ENCODE peak calls at places on chromosome 20, in four cellular contexts. One of them, this sample, is unnamed.

GRCh38 chr20:14142171-14142570 is 146.9 kb downstream of the MACROD2 start:
- DNase-seq in neuronal stem cell: peak; percentile 72
- DNase-seq in left lung: no peak
- DNase-seq in HepG2: peak; percentile 47
- DNase-seq in this sample: no peak

GRCh38 chr20:15902493-15902892 is 670.8 kb downstream of the KIF16B start:
- DNase-seq in left lung: peak; percentile 29
- DNase-seq in HepG2: no peak
- DNase-seq in neuronal stem cell: no peak
- DNase-seq in this sample: no peak

GRCh38 chr20:49545572-49545971 is 22.4 kb downstream of the PTGIS start:
- DNase-seq in left lung: no peak
- DNase-seq in neuronal stem cell: no peak
- DNase-seq in HepG2: no peak
- DNase-seq in this sample: no peak

GRCh38 chr20:48189177-48189576 is 403.9 kb upstream of the SULF2 start:
- DNase-seq in neuronal stem cell: no peak
- DNase-seq in left lung: no peak
- DNase-seq in HepG2: peak; percentile 63
- DNase-seq in this sample: no peak

GRCh38 chr20:47751449-47751848 is 33.8 kb downstream of the SULF2 start:
- DNase-seq in neuronal stem cell: no peak
- DNase-seq in left lung: no peak
- DNase-seq in HepG2: no peak
- DNase-seq in this sample: no peak

GRCh38 chr20:2124632-2125131 is 23.1 kb downstream of the STK35 start:
- DNase-seq in left lung: no peak
- DNase-seq in neuronal stem cell: no peak
- DNase-seq in HepG2: no peak
- DNase-seq in this sample: no peak

GRCh38 chr20:12965212-12965879 is 43.4 kb upstream of the SPTLC3 start:
- DNase-seq in neuronal stem cell: no peak
- DNase-seq in HepG2: no peak
- DNase-seq in left lung: no peak
- DNase-seq in this sample: no peak

GRCh38 chr20:59150821-59151251 is 12.8 kb upstream of the ZNF831 start:
- DNase-seq in neuronal stem cell: no peak
- DNase-seq in HepG2: no peak
- DNase-seq in left lung: no peak
- DNase-seq in this sample: no peak

GRCh38 chr20:62617711-62618483 is 24.4 kb upstream of the SLCO4A1 start:
- DNase-seq in left lung: peak; percentile 94
- DNase-seq in HepG2: peak; percentile 35
- DNase-seq in neuronal stem cell: no peak
- DNase-seq in this sample: peak; percentile 24

GRCh38 chr20:47929368-47930115 is 144.3 kb upstream of the SULF2 start:
- DNase-seq in left lung: no peak
- DNase-seq in neuronal stem cell: no peak
- DNase-seq in HepG2: no peak
- DNase-seq in this sample: no peak

GRCh38 chr20:25676164-25676809 is 20.4 kb downstream of the ZNF337 start:
- DNase-seq in left lung: no peak
- DNase-seq in neuronal stem cell: no peak
- DNase-seq in HepG2: peak; percentile 52
- DNase-seq in this sample: no peak

GRCh38 chr20:12969071-12969669 is 39.6 kb upstream of the SPTLC3 start:
- DNase-seq in neuronal stem cell: no peak
- DNase-seq in HepG2: peak; percentile 47
- DNase-seq in left lung: no peak
- DNase-seq in this sample: no peak

GRCh38 chr20:15653396-15654207 is 919.6 kb downstream of the KIF16B start:
- DNase-seq in neuronal stem cell: no peak
- DNase-seq in left lung: no peak
- DNase-seq in HepG2: no peak
- DNase-seq in this sample: no peak

GRCh38 chr20:9940329-9940728 is 94.5 kb upstream of the ANKEF1 start:
- DNase-seq in neuronal stem cell: no peak
- DNase-seq in left lung: no peak
- DNase-seq in HepG2: no peak
- DNase-seq in this sample: no peak

GRCh38 chr20:8066662-8067061 is 47.1 kb upstream of the TMX4 start:
- DNase-seq in neuronal stem cell: no peak
- DNase-seq in left lung: no peak
- DNase-seq in HepG2: no peak
- DNase-seq in this sample: no peak

GRCh38 chr20:44946266-44946852 is 13.8 kb downstream of the TOMM34 start:
- DNase-seq in left lung: no peak
- DNase-seq in neuronal stem cell: no peak
- DNase-seq in HepG2: no peak
- DNase-seq in this sample: no peak

GRCh38 chr20:44856442-44856841 is 29.1 kb upstream of the YWHAB start:
- DNase-seq in left lung: no peak
- DNase-seq in neuronal stem cell: no peak
- DNase-seq in HepG2: peak; percentile 73
- DNase-seq in this sample: no peak

GRCh38 chr20:47669927-47670890 is 115.1 kb downstream of the SULF2 start:
- DNase-seq in neuronal stem cell: no peak
- DNase-seq in HepG2: no peak
- DNase-seq in left lung: no peak
- DNase-seq in this sample: no peak

GRCh38 chr20:39897781-39898466 is 791.1 kb downstream of the MAFB start:
- DNase-seq in HepG2: no peak
- DNase-seq in neuronal stem cell: no peak
- DNase-seq in left lung: no peak
- DNase-seq in this sample: no peak

GRCh38 chr20:25355191-25355590 is 35.4 kb downstream of the ABHD12 start:
- DNase-seq in left lung: no peak
- DNase-seq in neuronal stem cell: no peak
- DNase-seq in HepG2: no peak
- DNase-seq in this sample: no peak

GRCh38 chr20:23009636-23010035 is 25.5 kb upstream of the SSTR4 start:
- DNase-seq in neuronal stem cell: no peak
- DNase-seq in HepG2: no peak
- DNase-seq in left lung: no peak
- DNase-seq in this sample: no peak

GRCh38 chr20:16518068-16518783 is 55.0 kb downstream of the KIF16B start:
- DNase-seq in left lung: no peak
- DNase-seq in HepG2: peak; percentile 60
- DNase-seq in neuronal stem cell: peak; percentile 9
- DNase-seq in this sample: no peak

GRCh38 chr20:44167736-44168135 is 19.3 kb downstream of the JPH2 start:
- DNase-seq in neuronal stem cell: no peak
- DNase-seq in left lung: no peak
- DNase-seq in HepG2: no peak
- DNase-seq in this sample: no peak

DNA sequence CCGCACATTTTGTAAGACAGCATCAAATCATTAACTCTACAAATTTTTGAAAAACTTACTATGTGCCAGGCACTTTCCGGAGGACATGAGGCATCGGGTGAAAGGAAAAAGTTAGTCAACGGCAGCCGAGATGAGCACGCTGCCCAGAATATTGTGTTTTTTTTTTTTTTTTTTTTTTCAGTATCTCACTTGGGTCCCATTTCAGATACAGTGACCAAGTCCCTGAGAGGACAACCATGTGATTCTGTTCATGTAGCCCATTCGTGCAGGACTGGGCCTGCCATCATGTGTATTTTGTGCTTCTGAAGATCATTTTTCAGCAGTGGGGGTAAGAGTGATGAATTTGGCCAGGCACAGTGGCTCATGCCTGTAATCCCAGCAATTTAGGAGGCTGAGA is 1.3 kb downstream of the SLA2 start:
- DNase-seq in HepG2: no peak
- DNase-seq in left lung: no peak
- DNase-seq in neuronal stem cell: no peak
- DNase-seq in this sample: no peak
- H3K4me3 ChIP-seq in HepG2: no peak overlapping the region
- H3K4me3 ChIP-seq in left lung: peak overlapping the region; percentile 5
- H3K4me3 ChIP-seq in neuronal stem cell: no peak overlapping the region
- H3K4me3 ChIP-seq in this sample: peak overlapping the region; percentile 53

GRCh38 chr20:53838311-53838873 is 232.0 kb downstream of the BCAS1 start:
- DNase-seq in neuronal stem cell: no peak
- DNase-seq in HepG2: no peak
- DNase-seq in left lung: no peak
- DNase-seq in this sample: no peak
- H3K36me3 ChIP-seq in neuronal stem cell: no peaks in the 10 kb centered on the region
- H3K36me3 ChIP-seq in HepG2: no peaks in the 10 kb centered on the region
- H3K36me3 ChIP-seq in left lung: no peaks in the 10 kb centered on the region
- H3K36me3 ChIP-seq in this sample: no peaks in the 10 kb centered on the region

DNA sequence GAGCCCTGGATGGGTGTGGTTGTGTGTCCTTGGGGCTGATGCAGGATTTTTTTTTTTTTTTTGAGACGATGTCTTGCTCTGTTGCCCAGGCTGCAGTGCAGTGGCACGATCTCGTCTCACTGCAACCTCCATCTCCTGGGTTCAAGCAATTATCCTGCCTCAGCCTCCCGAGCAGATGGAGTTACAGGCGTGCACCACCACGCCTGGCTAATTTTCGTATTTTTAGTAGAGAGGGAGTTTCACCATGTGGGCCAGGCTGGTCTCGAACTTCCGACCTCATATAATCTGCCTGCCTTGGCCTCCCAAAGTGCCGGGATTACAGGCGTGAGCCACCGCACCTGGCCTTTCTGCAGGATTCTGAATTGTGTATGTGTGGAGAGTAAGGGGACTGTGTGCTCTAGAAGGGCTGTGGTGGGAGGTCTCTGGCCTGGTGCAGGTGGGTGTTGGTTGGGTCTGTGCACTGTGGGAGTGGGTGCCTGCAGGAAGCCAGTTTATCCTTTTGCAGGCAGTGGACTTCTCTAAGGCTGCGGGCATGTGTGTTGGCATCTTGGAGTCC is 11.0 kb upstream of the ID1 start:
- DNase-seq in HepG2: no peak
- DNase-seq in neuronal stem cell: no peak
- DNase-seq in left lung: no peak
- DNase-seq in this sample: no peak
- H3K4me3 ChIP-seq in HepG2: peak overlapping the region; percentile 74
- H3K4me3 ChIP-seq in neuronal stem cell: no peak overlapping the region
- H3K4me3 ChIP-seq in left lung: no peak overlapping the region
- H3K4me3 ChIP-seq in this sample: no peak overlapping the region

GRCh38 chr20:57399587-57400261 is 8.5 kb downstream of the RBM38 start:
- DNase-seq in left lung: peak; percentile 65
- DNase-seq in neuronal stem cell: no peak
- DNase-seq in HepG2: no peak
- DNase-seq in this sample: peak; percentile 46
- H3K36me3 ChIP-seq in left lung: no peaks in the 10 kb centered on the region
- H3K36me3 ChIP-seq in neuronal stem cell: peaks cover 26% of the 10 kb centered on the region
- H3K36me3 ChIP-seq in HepG2: peaks cover 34% of the 10 kb centered on the region
- H3K36me3 ChIP-seq in this sample: peaks cover 76% of the 10 kb centered on the region

DNA sequence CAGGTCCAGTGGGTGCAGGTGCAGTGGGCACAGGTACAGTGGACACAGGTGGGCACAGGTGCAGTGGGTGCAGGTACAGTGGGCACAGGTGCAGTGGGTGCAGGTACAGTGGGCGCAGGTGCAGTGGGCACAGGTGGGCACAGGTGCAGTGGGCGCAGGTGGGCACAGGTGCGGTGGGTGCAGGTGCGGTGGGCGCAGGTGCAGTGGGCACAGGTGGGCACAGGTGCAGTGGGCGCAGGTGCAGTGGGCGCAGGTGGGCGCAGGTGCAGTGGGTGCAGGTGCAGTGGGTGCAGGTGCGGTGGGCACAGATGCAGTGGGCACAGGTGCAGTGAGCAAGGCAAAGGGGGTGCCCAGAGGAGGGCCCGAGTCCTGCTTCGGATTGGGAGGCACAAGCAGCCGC is 15.2 kb downstream of the ZBTB46 start:
- DNase-seq in HepG2: no peak
- DNase-seq in neuronal stem cell: no peak
- DNase-seq in left lung: no peak
- DNase-seq in this sample: no peak
- H3K4me3 ChIP-seq in HepG2: no peak overlapping the region
- H3K4me3 ChIP-seq in neuronal stem cell: peak overlapping the region; percentile 73
- H3K4me3 ChIP-seq in left lung: no peak overlapping the region
- H3K4me3 ChIP-seq in this sample: no peak overlapping the region

GRCh38 chr20:34072076-34072475 is 40.0 kb downstream of the EIF2S2 start:
- DNase-seq in neuronal stem cell: no peak
- DNase-seq in left lung: no peak
- DNase-seq in HepG2: no peak
- DNase-seq in this sample: no peak
- H3K36me3 ChIP-seq in neuronal stem cell: peaks cover 21% of the 10 kb centered on the region
- H3K36me3 ChIP-seq in left lung: no peaks in the 10 kb centered on the region
- H3K36me3 ChIP-seq in HepG2: peaks cover 40% of the 10 kb centered on the region
- H3K36me3 ChIP-seq in this sample: peaks cover 49% of the 10 kb centered on the region

DNA sequence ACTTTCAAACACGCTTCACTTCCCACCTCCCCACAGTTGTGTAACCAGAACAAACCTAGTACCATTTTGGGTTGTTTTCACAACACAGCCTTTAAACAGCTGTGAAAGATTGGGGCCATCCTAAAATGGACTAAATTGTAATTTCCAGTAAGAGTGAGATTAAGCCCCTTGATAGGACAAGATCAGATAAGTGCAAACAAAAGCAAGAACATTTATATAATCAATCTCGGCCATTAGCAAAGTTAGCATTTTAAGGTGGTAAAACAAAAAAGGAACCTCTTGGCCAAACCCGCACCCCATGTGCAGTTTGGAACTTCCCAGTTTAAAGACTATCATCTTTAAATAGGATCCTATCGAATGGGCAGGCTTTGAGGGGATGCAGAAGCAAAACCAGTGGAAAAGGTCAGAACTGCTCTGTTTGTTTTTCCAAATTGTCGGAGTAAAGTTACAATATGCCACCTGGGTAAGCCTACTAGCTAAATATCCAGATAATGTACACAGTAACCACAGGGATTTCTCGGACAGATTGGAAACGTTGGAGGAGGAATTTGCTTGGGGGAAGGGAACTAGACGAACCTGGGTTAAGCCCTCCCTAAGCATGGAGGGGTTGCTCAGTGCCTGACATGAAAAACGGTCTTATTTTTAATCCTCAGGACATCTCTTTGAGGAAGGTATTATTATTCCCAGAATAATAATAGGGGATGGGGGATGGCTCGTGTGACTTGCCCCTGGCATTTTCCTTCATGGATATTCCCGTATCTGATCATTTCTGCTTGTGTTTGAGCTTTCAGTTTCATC is 159.8 kb upstream of the SALL4 start:
- DNase-seq in neuronal stem cell: no peak
- DNase-seq in left lung: no peak
- DNase-seq in HepG2: no peak
- DNase-seq in this sample: no peak
- H3K4me3 ChIP-seq in neuronal stem cell: no peak overlapping the region
- H3K4me3 ChIP-seq in left lung: no peak overlapping the region
- H3K4me3 ChIP-seq in HepG2: no peak overlapping the region
- H3K4me3 ChIP-seq in this sample: no peak overlapping the region

This sample was measured in effector memory CD4-positive, alpha-beta T cell.